ENCODE peak calls at places on chromosomes 7 and 10, in six cellular contexts. L, D, Z, M, B and X are unnamed samples.

GRCh38 chr10:18140957-18141888 is 999 bp downstream of the CACNB2 start:
- DNase-seq in L (no peak), D (peak; percentile 29), Z (peak; percentile 42), M (peak; percentile 6), B (no peak), X (no peak)

GRCh38 chr10:93006435-93007039 is 54.1 kb upstream of the CYP26C1 start:
- DNase-seq in L (no peak), D (no peak), Z (no peak), M (no peak), B (no peak), X (peak; percentile 38)

GRCh38 chr10:3827266-3827665 is 42.3 kb upstream of the KLF6 start:
- DNase-seq in L (no peak), D (no peak), Z (no peak), M (no peak), B (no peak), X (no peak)

GRCh38 chr7:128869138-128869943 is 6.7 kb downstream of the ATP6V1F start:
- DNase-seq in L (peak; percentile 45), D (peak; percentile 60), Z (peak; percentile 36), M (peak; percentile 61), B (peak; percentile 37), X (no peak)

GRCh38 chr7:27194641-27195379 is 5.1 kb downstream of the HOXA13 start:
- DNase-seq in L (no peak), D (peak; percentile 53), Z (no peak), M (no peak), B (no peak), X (no peak)

GRCh38 chr7:70545214-70545613 is 586.7 kb upstream of the GALNT17 start:
- DNase-seq in L (no peak), D (no peak), Z (no peak), M (no peak), B (no peak), X (no peak)

GRCh38 chr10:98817396-98817795 is 370.7 kb upstream of the HPS1 start:
- DNase-seq in L (no peak), D (no peak), Z (no peak), M (no peak), B (no peak), X (no peak)

GRCh38 chr7:151125835-151126481 is 39.7 kb downstream of the AGAP3 start:
- DNase-seq in L (no peak), D (peak; percentile 83), Z (no peak), M (no peak), B (peak; percentile 12), X (no peak)

GRCh38 chr10:107244122-107244521 is 79.6 kb upstream of the SORCS1 start:
- DNase-seq in L (no peak), D (no peak), Z (no peak), M (no peak), B (no peak), X (no peak)

DNA sequence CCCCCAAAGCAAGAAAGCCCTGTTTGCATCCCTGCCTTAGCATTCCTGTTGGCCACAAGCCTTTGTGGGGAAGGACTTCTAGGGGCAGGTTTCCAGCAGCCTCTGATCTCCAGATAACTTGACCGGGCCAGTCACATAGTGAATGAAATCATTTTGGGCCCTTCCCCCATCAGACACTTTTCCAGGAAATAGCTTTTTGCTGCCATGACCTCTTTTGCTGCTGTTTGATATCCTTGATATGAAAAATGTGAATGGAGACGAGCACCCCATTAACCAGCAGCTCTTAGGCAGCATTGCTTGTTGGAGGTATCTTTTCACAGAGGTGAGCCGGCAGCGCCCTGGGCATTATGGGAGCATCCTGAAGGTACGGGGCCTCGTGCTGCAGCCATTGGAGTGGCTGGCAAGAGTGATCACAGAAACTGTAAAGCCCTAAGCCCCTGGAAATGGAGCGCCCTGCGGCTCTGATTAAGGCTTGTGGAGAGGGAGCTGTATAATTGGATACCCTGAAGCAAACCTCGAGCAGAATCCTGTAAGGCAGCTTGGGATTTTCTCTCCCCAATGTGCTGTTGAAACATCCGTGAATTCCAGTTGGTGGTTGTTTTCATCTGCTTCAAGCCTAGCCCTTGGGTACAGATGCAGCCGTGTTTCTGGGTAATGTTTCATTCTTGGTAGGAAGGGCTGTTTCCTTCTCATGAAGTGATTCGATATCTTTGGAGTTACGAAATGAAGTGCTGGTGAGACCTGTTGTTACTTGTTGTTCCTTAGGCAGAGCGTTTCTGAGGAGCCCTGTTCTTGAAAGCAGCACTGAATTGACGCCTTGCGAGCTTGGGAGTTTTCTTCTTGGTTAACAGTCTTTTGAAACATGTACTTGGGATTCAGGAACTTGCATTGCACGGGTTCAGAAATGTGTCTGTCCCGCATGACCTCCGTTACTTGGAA is 179.0 kb downstream of the PTEN start:
- DNase-seq in L (peak; percentile 59), D (no peak), Z (no peak), M (no peak), B (no peak), X (no peak)
- H3K4me3 ChIP-seq in L (no peak overlapping the region), D (no peak overlapping the region), Z (no peak overlapping the region), M (no peak overlapping the region), B (no peak overlapping the region), X (no peak overlapping the region)

DNA sequence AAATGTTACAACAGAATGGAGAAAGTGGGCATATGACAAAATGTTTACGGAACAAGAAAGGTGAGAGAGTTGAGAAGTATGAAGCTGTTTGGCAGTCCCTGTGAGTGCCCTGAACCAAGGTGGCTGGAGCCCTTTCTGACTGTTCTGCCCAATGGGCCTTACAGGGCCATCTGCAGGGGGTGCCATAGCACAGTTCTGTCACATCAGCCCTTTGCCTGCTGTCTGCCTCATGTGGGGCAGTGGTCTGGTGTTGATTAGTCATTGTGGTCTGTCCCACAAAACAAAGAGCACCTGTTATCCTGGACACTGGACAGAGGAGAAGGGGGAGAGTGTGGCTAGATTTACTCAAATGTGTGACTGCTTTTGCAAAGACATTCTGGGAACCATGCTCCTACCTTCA is 51.5 kb upstream of the OSBPL3 start:
- DNase-seq in L (no peak), D (no peak), Z (no peak), M (no peak), B (no peak), X (no peak)
- TF ChIP-seq CTCF in L (no peak), D (no peak), Z (no peak), M (no peak), B (no peak), X (no peak)

GRCh38 chr7:43838201-43838659 is 31.1 kb downstream of the MRPS24 start:
- DNase-seq in L (no peak), D (no peak), Z (no peak), M (no peak), B (no peak), X (no peak)
- H3K4me3 ChIP-seq in L (no peak overlapping the region), D (no peak overlapping the region), Z (no peak overlapping the region), M (no peak overlapping the region), B (peak overlapping the region; percentile 12), X (no peak overlapping the region)

GRCh38 chr10:11191673-11192072 is 174.0 kb downstream of the CELF2 start:
- DNase-seq in L (no peak), D (no peak), Z (no peak), M (no peak), B (no peak), X (no peak)
- TF ChIP-seq CTCF in L (no peak), D (no peak), Z (no peak), M (no peak), B (no peak), X (no peak)

GRCh38 chr7:131074043-131074442 is 253.6 kb upstream of the MKLN1 start:
- DNase-seq in L (no peak), D (no peak), Z (no peak), M (no peak), B (no peak), X (no peak)
- H3K4me3 ChIP-seq in L (no peak overlapping the region), D (no peak overlapping the region), Z (no peak overlapping the region), M (no peak overlapping the region), B (no peak overlapping the region), X (no peak overlapping the region)